ENCODE peak calls at places on chromosomes 1 and 21, in four cellular contexts. N, C, D and W are unnamed samples.

GRCh38 chr21:37153935-37154350 is 80.9 kb downstream of the TTC3 start:
- DNase-seq in N (no peak), C (peak; percentile 59), D (no peak), W (no peak)

GRCh38 chr1:209675567-209676154 is 449 bp downstream of the G0S2 start:
- DNase-seq in N (peak; percentile 57), C (peak; percentile 79), D (peak; percentile 35), W (peak; percentile 30)

GRCh38 chr1:185319152-185319501 is 2.1 kb upstream of the IVNS1ABP start:
- DNase-seq in N (no peak), C (no peak), D (no peak), W (no peak)

GRCh38 chr1:187985897-187986654 is 1157.3 kb downstream of the PLA2G4A start:
- DNase-seq in N (no peak), C (no peak), D (no peak), W (no peak)

GRCh38 chr1:60427194-60427593 is 353.6 kb upstream of the C1orf87 start:
- DNase-seq in N (no peak), C (no peak), D (no peak), W (no peak)

GRCh38 chr21:29343517-29343916 is 44.8 kb downstream of the BACH1 start:
- DNase-seq in N (no peak), C (no peak), D (no peak), W (no peak)

GRCh38 chr1:44822981-44823451 is 14.7 kb downstream of the BTBD19 start:
- DNase-seq in N (no peak), C (peak; percentile 70), D (no peak), W (no peak)

GRCh38 chr1:26832249-26832960 is 5.9 kb downstream of the ZDHHC18 start:
- DNase-seq in N (no peak), C (no peak), D (no peak), W (no peak)

GRCh38 chr1:77279929-77280328 is 1.9 kb upstream of the AK5 start:
- DNase-seq in N (no peak), C (no peak), D (no peak), W (no peak)

GRCh38 chr21:38439336-38439900 is 58.9 kb downstream of the ERG start:
- DNase-seq in N (no peak), C (no peak), D (no peak), W (no peak)

GRCh38 chr1:119275145-119275929 is 93.2 kb upstream of the HAO2 start:
- DNase-seq in N (peak; percentile 76), C (no peak), D (peak; percentile 43), W (peak; percentile 48)

GRCh38 chr1:59699227-59699847 is 115.4 kb upstream of the HOOK1 start:
- DNase-seq in N (peak; percentile 61), C (no peak), D (peak; percentile 8), W (no peak)

GRCh38 chr1:109667452-109668122 is at the start of gene GSTM2:
- DNase-seq in N (peak; percentile 95), C (peak; percentile 98), D (no peak), W (peak; percentile 94)

GRCh38 chr1:38013027-38013588 is 574 bp downstream of the UTP11 start:
- DNase-seq in N (no peak), C (no peak), D (no peak), W (peak; percentile 29)

GRCh38 chr1:33390550-33390949 is 40.3 kb downstream of the PHC2 start:
- DNase-seq in N (no peak), C (no peak), D (no peak), W (no peak)

GRCh38 chr1:112849967-112850641 is 105.9 kb downstream of the SLC16A1 start:
- DNase-seq in N (no peak), C (no peak), D (peak; percentile 53), W (no peak)

GRCh38 chr1:244659694-244660093 is 6.8 kb downstream of the DESI2 start:
- DNase-seq in N (no peak), C (no peak), D (no peak), W (no peak)

GRCh38 chr1:239677362-239677761 is 291.0 kb downstream of the CHRM3 start:
- DNase-seq in N (no peak), C (no peak), D (no peak), W (no peak)

GRCh38 chr21:20730421-20730820 is 267.8 kb upstream of the NCAM2 start:
- DNase-seq in N (no peak), C (no peak), D (no peak), W (no peak)

GRCh38 chr1:182215797-182216196 is 154.3 kb upstream of the ZNF648 start:
- DNase-seq in N (no peak), C (no peak), D (no peak), W (no peak)

GRCh38 chr1:154615411-154615810 is 7.4 kb upstream of the ADAR start:
- DNase-seq in N (no peak), C (no peak), D (no peak), W (no peak)

GRCh38 chr21:45482899-45483821 is 59.1 kb downstream of the SLC19A1 start:
- DNase-seq in N (no peak), C (peak; percentile 66), D (no peak), W (no peak)

GRCh38 chr1:68269637-68270430 is 37.5 kb upstream of the WLS start:
- DNase-seq in N (no peak), C (no peak), D (peak; percentile 21), W (no peak)

GRCh38 chr1:43444827-43445225 is 8.9 kb downstream of the HYI start:
- DNase-seq in N (peak; percentile 73), C (peak; percentile 68), D (no peak), W (no peak)

GRCh38 chr21:33032434-33033047 is 6.8 kb downstream of the OLIG2 start:
- DNase-seq in N (no peak), C (no peak), D (no peak), W (no peak)

GRCh38 chr1:234609528-234610042 is 393 bp downstream of the IRF2BP2 start:
- DNase-seq in N (peak; percentile 46), C (peak; percentile 77), D (no peak), W (no peak)

GRCh38 chr1:183239793-183240625 is 53.9 kb downstream of the LAMC2 start:
- DNase-seq in N (no peak), C (peak; percentile 72), D (no peak), W (no peak)
- H3K4me1 ChIP-seq in N (peaks cover 5% of the 10 kb centered on the region), C (peaks cover 8% of the 10 kb centered on the region), D (peaks cover 11% of the 10 kb centered on the region), W (peaks cover 11% of the 10 kb centered on the region)

GRCh38 chr1:248753715-248754280 is 1.8 kb downstream of the LYPD8 start:
- DNase-seq in N (no peak), C (no peak), D (no peak), W (no peak)

GRCh38 chr1:248752981-248753525 is 2.5 kb downstream of the LYPD8 start:
- DNase-seq in N (no peak), C (no peak), D (no peak), W (no peak)

GRCh38 chr1:248752119-248752931 is 3.2 kb downstream of the LYPD8 start:
- DNase-seq in N (no peak), C (no peak), D (no peak), W (no peak)

GRCh38 chr1:248751635-248752034 is 3.9 kb downstream of the LYPD8 start:
- DNase-seq in N (no peak), C (no peak), D (no peak), W (no peak)

DNA sequence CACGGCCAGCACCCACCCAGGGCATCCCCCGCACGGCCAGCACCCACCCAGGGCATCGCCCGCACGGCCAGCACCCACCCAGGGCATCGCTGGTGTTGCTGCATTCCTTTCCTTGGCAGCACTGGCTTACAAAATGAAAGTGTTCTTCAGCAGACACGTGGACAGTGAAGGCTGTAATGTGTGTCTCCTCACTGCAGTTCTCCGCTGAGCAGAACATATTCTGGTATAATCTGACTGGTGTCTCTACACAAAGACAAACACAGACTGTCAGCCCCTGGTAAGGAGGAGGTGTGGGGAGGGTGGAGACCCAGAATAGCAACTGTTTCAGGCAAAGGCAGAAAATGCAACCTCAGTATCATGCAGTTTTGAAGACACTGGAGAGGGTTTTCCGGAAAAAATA is 7.3 kb downstream of the LYPD8 start:
- DNase-seq in N (no peak), C (no peak), D (no peak), W (no peak)
- H3K9me3 ChIP-seq in N (no peaks in the 10 kb centered on the region), C (no peaks in the 10 kb centered on the region), D (no peaks in the 10 kb centered on the region), W (no peaks in the 10 kb centered on the region)

DNA sequence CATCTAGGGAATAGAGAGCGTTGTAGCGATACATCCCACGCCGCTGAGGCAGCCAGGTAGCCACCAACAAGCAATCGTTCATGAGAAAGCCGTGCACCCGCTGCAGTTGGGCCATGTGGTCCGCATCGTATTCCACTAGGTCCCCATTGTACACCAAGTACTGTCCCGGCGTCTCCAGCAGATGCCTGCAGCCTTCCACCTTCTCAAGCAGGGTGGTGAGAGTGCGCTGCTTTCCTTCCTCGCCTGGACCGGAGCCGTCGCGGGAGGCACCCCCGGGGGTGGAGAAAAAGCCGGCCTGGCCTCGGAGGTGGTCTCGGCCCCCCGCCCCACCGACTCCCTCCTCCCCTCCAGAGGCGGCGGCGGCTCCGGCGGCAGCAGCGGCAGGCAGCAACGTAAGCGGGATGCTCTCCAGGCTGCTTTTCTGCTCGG is 595 bp downstream of the EXOC8 start:
- DNase-seq in N (no peak), C (peak; percentile 78), D (no peak), W (peak; percentile 12)
- H3K4me1 ChIP-seq in N (peaks cover 43% of the 10 kb centered on the region), C (peaks cover 12% of the 10 kb centered on the region), D (peaks cover 54% of the 10 kb centered on the region), W (peaks cover 45% of the 10 kb centered on the region)

DNA sequence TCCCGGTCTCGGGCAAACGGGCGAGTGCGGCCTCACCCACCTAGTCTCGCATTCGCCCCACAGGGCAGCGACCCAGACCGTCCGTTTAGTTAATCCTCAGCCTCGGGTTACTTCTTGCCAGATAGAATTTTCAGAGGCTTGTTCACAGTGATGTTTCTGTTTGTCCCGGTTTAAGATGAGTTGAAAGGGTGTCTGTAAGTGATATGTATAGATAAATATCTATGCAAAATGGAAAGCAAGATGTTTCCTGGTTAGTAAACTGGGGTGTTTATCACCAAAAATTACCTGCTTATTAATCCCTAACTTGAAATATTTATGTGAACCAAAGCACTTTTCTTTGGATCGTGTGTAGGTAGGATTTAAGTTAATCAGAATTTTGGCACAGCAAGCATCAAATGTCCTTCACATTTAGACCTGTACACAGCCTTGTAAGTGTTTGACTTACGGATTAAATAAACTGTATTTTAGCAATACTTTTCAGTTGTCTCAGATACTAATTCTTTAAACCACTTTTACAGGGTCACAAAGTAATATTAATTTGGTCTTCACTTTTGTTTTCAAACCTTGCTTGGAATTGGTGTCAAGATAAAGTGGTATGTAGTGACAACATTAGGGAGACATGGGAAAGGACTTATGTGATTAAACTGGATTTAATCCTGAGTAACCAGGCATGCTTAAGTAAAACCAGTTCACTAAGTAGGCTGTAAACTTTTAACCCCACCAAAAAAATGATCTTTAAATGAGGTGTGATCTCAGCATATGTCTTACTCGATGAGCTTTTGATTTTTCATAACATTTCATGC is 886 bp downstream of the ZNF326 start:
- DNase-seq in N (no peak), C (no peak), D (no peak), W (no peak)
- H3K9me3 ChIP-seq in N (no peaks in the 10 kb centered on the region), C (no peaks in the 10 kb centered on the region), D (no peaks in the 10 kb centered on the region), W (no peaks in the 10 kb centered on the region)

GRCh38 chr1:54500030-54500389 is 48.0 kb upstream of the ACOT11 start:
- DNase-seq in N (no peak), C (no peak), D (no peak), W (no peak)

GRCh38 chr1:54499097-54500029 is 48.7 kb upstream of the ACOT11 start:
- DNase-seq in N (peak; percentile 76), C (peak; percentile 67), D (peak; percentile 50), W (peak; percentile 26)

GRCh38 chr1:54498383-54499096 is 49.5 kb upstream of the ACOT11 start:
- DNase-seq in N (no peak), C (no peak), D (no peak), W (no peak)

GRCh38 chr1:54502342-54502741 is 45.7 kb upstream of the ACOT11 start:
- DNase-seq in N (no peak), C (no peak), D (no peak), W (no peak)

DNA sequence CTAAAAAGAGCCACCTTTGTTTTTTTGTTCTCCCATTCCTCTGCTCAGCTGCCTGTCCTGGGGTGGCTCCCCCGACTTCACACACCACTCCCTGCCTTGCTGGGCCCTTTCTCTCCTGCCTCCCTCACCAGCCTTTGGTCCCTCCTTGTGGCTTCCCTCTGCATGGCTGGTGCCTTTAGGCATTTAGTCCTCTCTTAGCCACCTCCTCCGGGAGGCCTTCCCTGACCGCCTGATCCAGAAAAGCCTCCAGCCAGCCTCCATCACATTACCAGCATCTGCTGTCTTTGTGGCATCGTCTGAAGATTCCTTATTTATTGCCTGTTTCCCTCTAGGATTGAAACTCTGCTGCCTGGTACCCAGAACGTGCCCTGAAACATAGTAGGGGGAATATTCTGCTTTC is 46.2 kb upstream of the ACOT11 start:
- DNase-seq in N (no peak), C (no peak), D (no peak), W (no peak)
- H3K4me1 ChIP-seq in N (no peaks in the 10 kb centered on the region), C (no peaks in the 10 kb centered on the region), D (no peaks in the 10 kb centered on the region), W (peaks cover 7% of the 10 kb centered on the region)